ENCODE peak calls at places on chromosomes 6 and 20, in nine cellular contexts. J is stomach, Q is thyroid gland, C is IMR-90, A is lung, X is lower lobe of right lung, K is fibroblast of pulmonary artery, E is adrenal gland, T is HCT116. N is an unnamed sample.
A peak's percentile ranks its signal among the peaks of the same experiment; 100 is the strongest.

GRCh38 chr6:11692451-11693376 is 85.9 kb downstream of the ADTRP start:
- DNase-seq in J (no peak), Q (no peak), C (no peak), A (no peak), X (no peak), K (no peak), E (no peak), T (no peak), N (no peak)

GRCh38 chr6:43060034-43060754 is 763 bp downstream of the KLC4 start:
- DNase-seq in J (peak; percentile 79), Q (peak; percentile 57), C (no peak), A (peak; percentile 66), X (peak; percentile 67), K (no peak), E (no peak), T (no peak), N (no peak)

GRCh38 chr6:22099241-22099640 is 197.6 kb downstream of the PRL start:
- DNase-seq in J (no peak), Q (no peak), C (no peak), A (no peak), X (no peak), K (no peak), E (no peak), T (no peak), N (no peak)

GRCh38 chr20:63536241-63536977 is 767 bp downstream of the PTK6 start:
- DNase-seq in J (peak; percentile 71), Q (no peak), C (peak; percentile 29), A (no peak), X (no peak), K (peak; percentile 30), E (peak; percentile 65), T (no peak), N (peak; percentile 39)

GRCh38 chr6:136763716-136764521 is 28.4 kb downstream of the MAP3K5 start:
- DNase-seq in J (no peak), Q (no peak), C (no peak), A (no peak), X (no peak), K (no peak), E (no peak), T (no peak), N (no peak)

GRCh38 chr6:96157018-96157565 is 141.3 kb downstream of the FUT9 start:
- DNase-seq in J (no peak), Q (no peak), C (no peak), A (no peak), X (no peak), K (no peak), E (no peak), T (no peak), N (no peak)

GRCh38 chr6:130525378-130525777 is 159.6 kb downstream of the TMEM200A start:
- DNase-seq in J (no peak), Q (no peak), C (no peak), A (no peak), X (no peak), K (no peak), E (no peak), T (no peak), N (no peak)

GRCh38 chr20:50345712-50346371 is 155.2 kb downstream of the CEBPB start:
- DNase-seq in J (no peak), Q (no peak), C (no peak), A (no peak), X (no peak), K (no peak), E (no peak), T (no peak), N (no peak)

GRCh38 chr6:18362058-18362561 is 25.0 kb upstream of the RNF144B start:
- DNase-seq in J (no peak), Q (no peak), C (peak; percentile 98), A (no peak), X (no peak), K (peak; percentile 56), E (no peak), T (no peak), N (peak; percentile 92)

GRCh38 chr6:142550310-142550709 is 248.5 kb downstream of the ADGRG6 start:
- DNase-seq in J (no peak), Q (no peak), C (no peak), A (no peak), X (no peak), K (no peak), E (no peak), T (no peak), N (no peak)

DNA sequence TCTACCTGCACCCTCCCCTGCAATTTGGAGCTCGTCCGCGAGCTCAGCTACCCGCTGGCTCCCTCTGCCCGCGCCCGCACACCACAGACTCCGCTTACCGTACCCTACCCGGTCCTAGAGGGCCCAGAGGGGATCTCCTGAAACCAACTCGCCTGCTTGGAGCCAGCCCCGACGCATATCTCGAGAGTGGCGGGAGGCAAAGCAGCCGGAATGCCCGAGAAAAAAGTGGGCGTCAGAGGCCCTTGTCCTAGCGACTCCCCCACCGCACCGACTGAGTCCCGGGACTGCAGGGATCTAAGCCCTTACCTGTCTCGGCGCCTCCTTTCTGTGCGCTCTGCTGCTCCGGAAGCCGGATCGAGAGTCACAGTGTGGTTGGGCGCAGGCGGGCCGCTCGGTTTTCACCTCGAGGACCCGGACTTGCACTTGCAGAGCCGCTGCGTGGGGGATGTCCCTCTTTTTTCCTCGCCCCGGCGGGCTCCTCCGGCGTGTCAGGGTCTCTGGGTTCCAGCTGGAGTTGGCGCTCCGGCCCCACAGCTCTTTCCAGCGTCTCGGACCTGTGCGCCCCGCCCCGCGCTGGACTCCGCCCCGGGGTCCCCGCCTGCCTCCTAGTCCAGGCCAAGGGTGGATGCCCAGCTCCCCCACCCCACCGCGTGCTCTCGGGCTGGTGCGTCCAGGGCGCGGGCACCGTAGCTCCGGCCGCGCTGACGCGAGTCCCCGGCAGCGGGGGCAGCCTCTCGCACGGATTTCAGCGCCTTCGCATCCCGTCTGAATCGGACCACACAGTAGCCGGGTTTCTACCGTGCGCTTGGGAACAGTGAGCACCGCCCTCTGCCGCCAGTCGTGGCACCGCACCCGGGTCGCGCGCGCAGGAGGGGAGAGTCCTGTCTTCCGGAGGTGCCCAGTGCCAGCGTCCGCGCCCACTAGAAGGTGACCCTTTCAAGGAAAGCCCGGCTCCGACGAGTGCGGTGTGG is at the start of gene PROKR2:
- DNase-seq in J (no peak), Q (no peak), C (no peak), A (no peak), X (peak; percentile 42), K (no peak), E (no peak), T (no peak), N (no peak)
- H3K4me3 ChIP-seq in J (peak within 1 kb of the TSS; percentile 33), Q (no peak within 1 kb of the TSS), C (no peak within 1 kb of the TSS), A (no peak within 1 kb of the TSS), X (peak within 1 kb of the TSS; percentile 6), K (no peak within 1 kb of the TSS), E (no peak within 1 kb of the TSS), T (no peak within 1 kb of the TSS), N (no peak within 1 kb of the TSS)

DNA sequence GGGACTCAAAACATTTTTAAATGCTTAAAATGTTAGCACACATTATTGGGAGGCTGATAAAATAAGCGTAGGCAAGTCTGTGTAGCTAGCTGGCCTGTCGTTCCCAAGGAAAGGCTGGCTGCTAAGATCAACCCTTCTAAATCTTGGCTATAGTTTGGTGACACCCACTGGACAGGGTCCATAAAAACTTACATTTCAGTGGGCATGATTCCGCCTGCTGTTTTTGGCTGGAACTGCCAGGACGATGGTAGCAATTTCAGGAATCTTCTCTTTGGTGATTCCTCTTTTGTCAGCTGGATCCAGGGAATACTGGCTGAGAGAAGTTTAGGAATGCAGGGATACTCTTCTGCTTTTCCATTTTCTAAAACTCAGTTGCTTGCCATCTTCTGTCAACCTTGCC is 162.2 kb downstream of the NKAIN2 start:
- DNase-seq in J (no peak), Q (peak; percentile 4), C (peak; percentile 23), A (no peak), X (no peak), K (peak; percentile 2), E (no peak), T (no peak), N (no peak)
- TF ChIP-seq CTCF in J (no peak), Q (no peak), C (peak; percentile 59), A (no peak), X (no peak), K (peak; percentile 5), E (no peak), T (peak; percentile 56), N (no peak)

GRCh38 chr20:11267762-11268335 is 594.0 kb upstream of the JAG1 start:
- DNase-seq in J (no peak), Q (no peak), C (no peak), A (no peak), X (no peak), K (peak; percentile 20), E (no peak), T (no peak), N (no peak)

GRCh38 chr20:11271319-11271718 is 597.5 kb upstream of the JAG1 start:
- DNase-seq in J (no peak), Q (peak; percentile 48), C (no peak), A (no peak), X (no peak), K (no peak), E (no peak), T (no peak), N (no peak)

GRCh38 chr20:11270566-11270965 is 596.8 kb upstream of the JAG1 start:
- DNase-seq in J (no peak), Q (no peak), C (no peak), A (no peak), X (no peak), K (no peak), E (no peak), T (no peak), N (no peak)

GRCh38 chr20:11266571-11266970 is 592.8 kb upstream of the JAG1 start:
- DNase-seq in J (no peak), Q (no peak), C (peak; percentile 4), A (no peak), X (no peak), K (no peak), E (no peak), T (no peak), N (no peak)

DNA sequence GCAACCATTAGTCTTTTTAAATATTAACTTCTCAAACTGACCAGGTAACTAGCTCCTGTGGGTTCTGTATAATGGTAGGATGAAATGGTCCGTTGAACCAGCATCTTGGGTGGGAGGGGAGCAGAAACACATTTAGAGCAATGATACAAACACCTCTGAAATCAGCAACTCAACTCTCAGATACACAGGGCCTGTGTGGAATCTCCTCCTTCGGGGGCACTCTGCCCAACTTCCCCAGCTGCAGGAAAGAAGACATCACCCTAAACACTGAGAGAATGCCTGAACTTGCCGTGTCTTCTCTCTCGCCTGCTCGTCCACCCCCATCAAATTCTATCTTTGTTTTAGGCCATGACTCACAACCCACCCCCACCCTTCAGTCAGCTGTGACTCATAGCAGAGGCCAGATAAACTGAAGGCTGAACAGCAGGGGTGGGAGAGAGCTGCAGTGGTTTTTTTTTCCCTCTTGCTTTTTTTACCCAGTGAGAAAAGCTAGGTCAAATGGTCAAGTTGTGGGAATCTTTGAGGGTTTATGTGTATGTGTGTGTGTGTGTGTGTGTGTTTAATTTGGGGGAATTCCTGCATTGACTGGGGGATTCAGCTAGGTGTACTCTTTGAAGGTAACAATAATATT is 593.4 kb upstream of the JAG1 start:
- DNase-seq in J (no peak), Q (no peak), C (peak; percentile 98), A (peak; percentile 34), X (no peak), K (peak; percentile 95), E (peak; percentile 70), T (peak; percentile 79), N (peak; percentile 92)
- H3K4me3 ChIP-seq in J (no peak overlapping the region), Q (no peak overlapping the region), C (no peak overlapping the region), A (no peak overlapping the region), X (no peak overlapping the region), K (no peak overlapping the region), E (no peak overlapping the region), T (no peak overlapping the region), N (no peak overlapping the region)

DNA sequence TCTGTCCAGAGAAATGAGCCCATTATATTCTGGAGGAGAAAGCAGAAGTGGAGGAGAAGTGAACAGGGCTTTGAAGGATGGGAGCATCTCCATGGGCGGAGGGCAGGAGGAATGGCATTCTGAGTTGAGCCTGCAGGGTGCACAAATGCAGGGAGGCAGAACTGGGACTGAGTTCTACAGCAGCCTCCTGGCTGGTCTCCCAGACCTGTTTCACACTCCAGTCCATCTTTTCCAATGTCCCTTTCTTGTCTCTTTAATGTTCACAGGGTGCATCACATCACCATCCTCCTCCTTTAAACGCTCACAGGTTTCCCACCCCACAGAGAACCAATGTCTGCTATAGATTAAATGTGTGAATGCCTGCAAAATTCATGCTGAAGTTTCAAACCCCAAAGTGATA is 302.9 kb downstream of the PTPRT start:
- DNase-seq in J (no peak), Q (no peak), C (no peak), A (no peak), X (no peak), K (no peak), E (no peak), T (no peak), N (no peak)
- TF ChIP-seq CTCF in J (no peak), Q (no peak), C (no peak), A (no peak), X (no peak), K (no peak), E (no peak), T (no peak), N (no peak)